ENCODE peak calls at places on chromosomes 3 and 15, in four cellular contexts. I is HCT116, Y is M059J, A is fibroblast of pulmonary artery. G is an unnamed sample.

GRCh38 chr15:90210593-90210992 is 9.5 kb downstream of the SEMA4B start:
- DNase-seq in I (no peak), Y (no peak), A (no peak), G (no peak)

GRCh38 chr15:37045859-37046318 is 54.5 kb downstream of the MEIS2 start:
- DNase-seq in I (no peak), Y (no peak), A (no peak), G (no peak)

GRCh38 chr3:186079925-186080324 is 29.0 kb downstream of the ETV5 start:
- DNase-seq in I (no peak), Y (no peak), A (no peak), G (no peak)

GRCh38 chr15:55649058-55649423 is 60.9 kb upstream of the PYGO1 start:
- DNase-seq in I (no peak), Y (peak), A (peak), G (no peak)

GRCh38 chr3:14145236-14145635 is 20.4 kb downstream of the TMEM43 start:
- DNase-seq in I (no peak), Y (peak), A (peak), G (no peak)

GRCh38 chr3:168877899-168878298 is 782.2 kb upstream of the GOLIM4 start:
- DNase-seq in I (no peak), Y (peak), A (no peak), G (no peak)

GRCh38 chr15:89946681-89947313 is 34.0 kb upstream of the ARPIN start:
- DNase-seq in I (no peak), Y (no peak), A (no peak), G (no peak)

GRCh38 chr3:38805765-38806386 is 10.1 kb downstream of the SCN10A start:
- DNase-seq in I (peak), Y (peak), A (peak), G (peak)

GRCh38 chr15:66698318-66698961 is 3.6 kb upstream of the SMAD6 start:
- DNase-seq in I (peak), Y (peak), A (peak), G (no peak)

GRCh38 chr15:70421197-70421482 is 323.4 kb upstream of the TLE3 start:
- DNase-seq in I (no peak), Y (no peak), A (no peak), G (no peak)

GRCh38 chr15:88604972-88605506 is 16.1 kb upstream of the AEN start:
- DNase-seq in I (no peak), Y (no peak), A (no peak), G (no peak)

GRCh38 chr3:167913218-167913902 is 177.8 kb downstream of the SERPINI1 start:
- DNase-seq in I (peak), Y (peak), A (peak), G (no peak)

GRCh38 chr3:30493912-30494311 is 112.5 kb upstream of the TGFBR2 start:
- DNase-seq in I (no peak), Y (no peak), A (peak), G (no peak)

GRCh38 chr3:12710062-12710461 is 46.1 kb upstream of the RAF1 start:
- DNase-seq in I (no peak), Y (no peak), A (no peak), G (no peak)

GRCh38 chr3:58198804-58199203 is 12.0 kb downstream of the DNASE1L3 start:
- DNase-seq in I (no peak), Y (no peak), A (peak), G (no peak)

GRCh38 chr3:71545330-71545729 is 38.2 kb downstream of the FOXP1 start:
- DNase-seq in I (no peak), Y (no peak), A (no peak), G (no peak)

GRCh38 chr3:10534066-10534465 is 28.7 kb upstream of the ATP2B2 start:
- DNase-seq in I (no peak), Y (no peak), A (no peak), G (no peak)

GRCh38 chr3:192122832-192123594 is 604.3 kb downstream of the FGF12 start:
- DNase-seq in I (no peak), Y (peak), A (no peak), G (no peak)

GRCh38 chr3:37935290-37935668 is 55.3 kb upstream of the VILL start:
- DNase-seq in I (no peak), Y (peak), A (peak), G (no peak)

GRCh38 chr15:87959080-87959479 is 297.5 kb downstream of the NTRK3 start:
- DNase-seq in I (no peak), Y (no peak), A (no peak), G (no peak)